ENCODE peak calls at places on chromosomes 16 and 17, in five cellular contexts. F, G, S, R and N are unnamed samples.

GRCh38 chr16:8660841-8661301 is 13.5 kb upstream of the ABAT start:
- DNase-seq in F (no peak), G (peak; percentile 61), S (peak; percentile 35), R (no peak), N (peak; percentile 61)

GRCh38 chr16:364595-365491 is 5.5 kb downstream of the MRPL28 start:
- DNase-seq in F (no peak), G (no peak), S (no peak), R (no peak), N (no peak)

GRCh38 chr16:5615868-5616642 is 518.5 kb upstream of the EEF2KMT start:
- DNase-seq in F (no peak), G (no peak), S (peak; percentile 48), R (no peak), N (no peak)

GRCh38 chr17:76841776-76842405 is 26.3 kb upstream of the MGAT5B start:
- DNase-seq in F (no peak), G (no peak), S (no peak), R (no peak), N (no peak)

GRCh38 chr16:85168732-85169256 is 56.5 kb upstream of the CIBAR2 start:
- DNase-seq in F (no peak), G (peak; percentile 71), S (peak; percentile 17), R (no peak), N (no peak)

GRCh38 chr17:50501054-50501453 is 7.2 kb upstream of the MYCBPAP start:
- DNase-seq in F (no peak), G (peak; percentile 41), S (no peak), R (no peak), N (no peak)

GRCh38 chr17:19338031-19338990 is 24.2 kb downstream of the B9D1 start:
- DNase-seq in F (no peak), G (peak; percentile 43), S (peak; percentile 84), R (no peak), N (peak; percentile 75)

GRCh38 chr17:21218101-21218500 is 4.1 kb upstream of the TMEM11 start:
- DNase-seq in F (no peak), G (no peak), S (no peak), R (no peak), N (no peak)

GRCh38 chr17:30449480-30449879 is 27.7 kb upstream of the GOSR1 start:
- DNase-seq in F (no peak), G (no peak), S (no peak), R (no peak), N (no peak)

GRCh38 chr17:71963341-71963740 is 157.5 kb upstream of the SOX9 start:
- DNase-seq in F (no peak), G (no peak), S (no peak), R (no peak), N (no peak)

GRCh38 chr17:37802712-37803416 is 58.0 kb upstream of the HNF1B start:
- DNase-seq in F (peak; percentile 44), G (peak; percentile 55), S (no peak), R (no peak), N (peak; percentile 11)

GRCh38 chr16:78142784-78143183 is 43.3 kb downstream of the WWOX start:
- DNase-seq in F (no peak), G (no peak), S (no peak), R (no peak), N (no peak)

GRCh38 chr16:54176376-54176901 is 110.1 kb downstream of the IRX3 start:
- DNase-seq in F (no peak), G (no peak), S (no peak), R (no peak), N (no peak)

GRCh38 chr17:20174588-20175265 is 165.6 kb downstream of the SPECC1 start:
- DNase-seq in F (no peak), G (peak; percentile 83), S (no peak), R (peak; percentile 19), N (no peak)

GRCh38 chr16:17377360-17378324 is 93.1 kb downstream of the XYLT1 start:
- DNase-seq in F (no peak), G (no peak), S (peak; percentile 60), R (no peak), N (no peak)

GRCh38 chr17:48575673-48576478 is 2.3 kb downstream of the HOXB4 start:
- DNase-seq in F (no peak), G (no peak), S (no peak), R (no peak), N (no peak)

GRCh38 chr17:76382803-76383644 is 1.4 kb upstream of the SPHK1 start:
- DNase-seq in F (no peak), G (peak; percentile 85), S (peak; percentile 67), R (peak; percentile 57), N (peak; percentile 69)

GRCh38 chr17:304461-304860 is 48.1 kb downstream of the RPH3AL start:
- DNase-seq in F (no peak), G (no peak), S (no peak), R (no peak), N (peak; percentile 30)

GRCh38 chr16:50323335-50324011 is 45.3 kb downstream of the BRD7 start:
- DNase-seq in F (no peak), G (peak; percentile 48), S (no peak), R (no peak), N (no peak)

GRCh38 chr16:58124601-58124915 is 4.6 kb downstream of the CFAP20 start:
- DNase-seq in F (no peak), G (peak; percentile 47), S (no peak), R (no peak), N (no peak)

GRCh38 chr17:6352016-6352415 is 82.9 kb downstream of the AIPL1 start:
- DNase-seq in F (no peak), G (no peak), S (no peak), R (no peak), N (no peak)

GRCh38 chr16:88561485-88562369 is 8.5 kb upstream of the ZC3H18 start:
- DNase-seq in F (no peak), G (peak; percentile 47), S (peak; percentile 67), R (no peak), N (peak; percentile 19)

GRCh38 chr17:79047923-79048825 is 24.2 kb downstream of the C1QTNF1 start:
- DNase-seq in F (no peak), G (no peak), S (no peak), R (no peak), N (no peak)

GRCh38 chr17:45414997-45415881 is 17.4 kb downstream of the ARHGAP27 start:
- DNase-seq in F (no peak), G (no peak), S (no peak), R (no peak), N (no peak)

GRCh38 chr17:45035848-45036247 is 15.6 kb downstream of the DCAKD start:
- DNase-seq in F (no peak), G (no peak), S (no peak), R (no peak), N (no peak)

GRCh38 chr16:58820359-58820758 is 86.2 kb upstream of the GOT2 start:
- DNase-seq in F (no peak), G (no peak), S (no peak), R (no peak), N (peak; percentile 10)

GRCh38 chr17:49910858-49911204 is 58.2 kb upstream of the DLX4 start:
- DNase-seq in F (no peak), G (no peak), S (no peak), R (no peak), N (no peak)

GRCh38 chr17:51425793-51426192 is 165.4 kb downstream of the UTP18 start:
- DNase-seq in F (no peak), G (no peak), S (no peak), R (no peak), N (no peak)

GRCh38 chr16:50274771-50275415 is 8.5 kb downstream of the ADCY7 start:
- DNase-seq in F (no peak), G (no peak), S (no peak), R (no peak), N (no peak)